ENCODE peak calls at places on chromosome 22, in ten cellular contexts. One of them, this sample, is unnamed.

GRCh38 chr22:48464246-48464645 is 1363.4 kb downstream of the BRD1 start:
- DNase-seq in nephron progenitor cell: no peak
- DNase-seq in fibroblast of mammary gland: no peak
- DNase-seq in GM10248: no peak
- DNase-seq in GM23338: no peak
- DNase-seq in GM13977: no peak
- DNase-seq in CD8-positive, alpha-beta T cell: no peak
- DNase-seq in omental fat pad: no peak
- DNase-seq in SK-N-SH: no peak
- DNase-seq in fibroblast of lung: no peak
- DNase-seq in this sample: no peak

GRCh38 chr22:25563757-25564319 is 637 bp upstream of the GRK3 start:
- DNase-seq in GM23338: peak; percentile 51
- DNase-seq in GM13977: peak; percentile 34
- DNase-seq in fibroblast of lung: no peak
- DNase-seq in GM10248: no peak
- DNase-seq in fibroblast of mammary gland: no peak
- DNase-seq in omental fat pad: no peak
- DNase-seq in SK-N-SH: no peak
- DNase-seq in nephron progenitor cell: peak; percentile 20
- DNase-seq in CD8-positive, alpha-beta T cell: no peak
- DNase-seq in this sample: peak; percentile 2

GRCh38 chr22:18950141-18950540 is 14.0 kb upstream of the PRODH start:
- DNase-seq in omental fat pad: no peak
- DNase-seq in nephron progenitor cell: no peak
- DNase-seq in GM10248: no peak
- DNase-seq in GM13977: no peak
- DNase-seq in SK-N-SH: no peak
- DNase-seq in fibroblast of lung: no peak
- DNase-seq in CD8-positive, alpha-beta T cell: no peak
- DNase-seq in GM23338: no peak
- DNase-seq in fibroblast of mammary gland: no peak
- DNase-seq in this sample: no peak

GRCh38 chr22:44330727-44331660 is 18.2 kb upstream of the SHISAL1 start:
- DNase-seq in fibroblast of mammary gland: no peak
- DNase-seq in SK-N-SH: peak; percentile 71
- DNase-seq in GM13977: no peak
- DNase-seq in fibroblast of lung: no peak
- DNase-seq in nephron progenitor cell: peak; percentile 69
- DNase-seq in omental fat pad: no peak
- DNase-seq in CD8-positive, alpha-beta T cell: no peak
- DNase-seq in GM23338: peak; percentile 69
- DNase-seq in GM10248: no peak
- DNase-seq in this sample: no peak

GRCh38 chr22:37213941-37214340 is 1.7 kb upstream of the SSTR3 start:
- DNase-seq in GM10248: no peak
- DNase-seq in GM23338: no peak
- DNase-seq in fibroblast of mammary gland: no peak
- DNase-seq in nephron progenitor cell: no peak
- DNase-seq in CD8-positive, alpha-beta T cell: peak; percentile 10
- DNase-seq in fibroblast of lung: no peak
- DNase-seq in SK-N-SH: no peak
- DNase-seq in GM13977: no peak
- DNase-seq in omental fat pad: no peak
- DNase-seq in this sample: no peak

GRCh38 chr22:21868651-21869050 is 1.2 kb upstream of the MAPK1 start:
- DNase-seq in GM13977: no peak
- DNase-seq in SK-N-SH: no peak
- DNase-seq in fibroblast of lung: no peak
- DNase-seq in GM10248: no peak
- DNase-seq in omental fat pad: no peak
- DNase-seq in fibroblast of mammary gland: no peak
- DNase-seq in CD8-positive, alpha-beta T cell: no peak
- DNase-seq in GM23338: no peak
- DNase-seq in nephron progenitor cell: no peak
- DNase-seq in this sample: no peak

GRCh38 chr22:37212174-37212906 is at the start of gene SSTR3:
- DNase-seq in SK-N-SH: peak; percentile 84
- DNase-seq in CD8-positive, alpha-beta T cell: peak; percentile 10
- DNase-seq in fibroblast of mammary gland: no peak
- DNase-seq in GM10248: no peak
- DNase-seq in nephron progenitor cell: peak; percentile 62
- DNase-seq in GM13977: no peak
- DNase-seq in GM23338: peak; percentile 59
- DNase-seq in fibroblast of lung: peak; percentile 25
- DNase-seq in omental fat pad: no peak
- DNase-seq in this sample: no peak

GRCh38 chr22:26139320-26139719 is 29.9 kb upstream of the SEZ6L start:
- DNase-seq in nephron progenitor cell: no peak
- DNase-seq in GM23338: no peak
- DNase-seq in SK-N-SH: peak; percentile 41
- DNase-seq in omental fat pad: no peak
- DNase-seq in CD8-positive, alpha-beta T cell: no peak
- DNase-seq in fibroblast of mammary gland: no peak
- DNase-seq in GM13977: no peak
- DNase-seq in GM10248: no peak
- DNase-seq in fibroblast of lung: no peak
- DNase-seq in this sample: no peak

GRCh38 chr22:17063372-17064106 is 21.3 kb upstream of the IL17RA start:
- DNase-seq in omental fat pad: no peak
- DNase-seq in GM13977: no peak
- DNase-seq in fibroblast of lung: no peak
- DNase-seq in nephron progenitor cell: no peak
- DNase-seq in GM23338: no peak
- DNase-seq in fibroblast of mammary gland: no peak
- DNase-seq in GM10248: no peak
- DNase-seq in CD8-positive, alpha-beta T cell: no peak
- DNase-seq in SK-N-SH: no peak
- DNase-seq in this sample: no peak

GRCh38 chr22:28297504-28297903 is 378.4 kb upstream of the PITPNB start:
- DNase-seq in GM13977: peak; percentile 29
- DNase-seq in fibroblast of lung: peak; percentile 31
- DNase-seq in GM23338: no peak
- DNase-seq in fibroblast of mammary gland: no peak
- DNase-seq in omental fat pad: no peak
- DNase-seq in CD8-positive, alpha-beta T cell: no peak
- DNase-seq in SK-N-SH: no peak
- DNase-seq in nephron progenitor cell: no peak
- DNase-seq in GM10248: peak; percentile 19
- DNase-seq in this sample: no peak

GRCh38 chr22:28015676-28016601 is 96.9 kb upstream of the PITPNB start:
- DNase-seq in CD8-positive, alpha-beta T cell: no peak
- DNase-seq in GM23338: no peak
- DNase-seq in GM13977: no peak
- DNase-seq in omental fat pad: no peak
- DNase-seq in SK-N-SH: peak; percentile 92
- DNase-seq in nephron progenitor cell: no peak
- DNase-seq in GM10248: no peak
- DNase-seq in fibroblast of lung: no peak
- DNase-seq in fibroblast of mammary gland: no peak
- DNase-seq in this sample: peak; percentile 8

GRCh38 chr22:32796865-32797573 is 4.5 kb upstream of the TIMP3 start:
- DNase-seq in SK-N-SH: peak; percentile 76
- DNase-seq in nephron progenitor cell: peak; percentile 77
- DNase-seq in GM23338: peak; percentile 79
- DNase-seq in CD8-positive, alpha-beta T cell: peak; percentile 53
- DNase-seq in fibroblast of mammary gland: peak; percentile 80
- DNase-seq in omental fat pad: no peak
- DNase-seq in GM10248: peak; percentile 70
- DNase-seq in GM13977: peak; percentile 80
- DNase-seq in fibroblast of lung: peak; percentile 80
- DNase-seq in this sample: peak; percentile 58

GRCh38 chr22:42993651-42994275 is 21.2 kb downstream of the PACSIN2 start:
- DNase-seq in GM23338: no peak
- DNase-seq in GM13977: no peak
- DNase-seq in fibroblast of lung: peak; percentile 72
- DNase-seq in SK-N-SH: no peak
- DNase-seq in omental fat pad: no peak
- DNase-seq in nephron progenitor cell: no peak
- DNase-seq in GM10248: no peak
- DNase-seq in CD8-positive, alpha-beta T cell: no peak
- DNase-seq in fibroblast of mammary gland: peak; percentile 65
- DNase-seq in this sample: peak; percentile 84

GRCh38 chr22:37533995-37534394 is 14.8 kb upstream of the CARD10 start:
- DNase-seq in fibroblast of mammary gland: peak; percentile 87
- DNase-seq in fibroblast of lung: peak; percentile 88
- DNase-seq in SK-N-SH: no peak
- DNase-seq in GM13977: no peak
- DNase-seq in CD8-positive, alpha-beta T cell: no peak
- DNase-seq in nephron progenitor cell: no peak
- DNase-seq in omental fat pad: no peak
- DNase-seq in GM10248: no peak
- DNase-seq in GM23338: no peak
- DNase-seq in this sample: no peak

GRCh38 chr22:49500076-49500460 is 327.6 kb downstream of the BRD1 start:
- DNase-seq in GM23338: no peak
- DNase-seq in nephron progenitor cell: no peak
- DNase-seq in fibroblast of lung: no peak
- DNase-seq in GM10248: no peak
- DNase-seq in GM13977: no peak
- DNase-seq in omental fat pad: no peak
- DNase-seq in CD8-positive, alpha-beta T cell: no peak
- DNase-seq in fibroblast of mammary gland: no peak
- DNase-seq in SK-N-SH: no peak
- DNase-seq in this sample: no peak
- TF ChIP-seq CTCF in GM23338: no peak
- TF ChIP-seq CTCF in nephron progenitor cell: no peak
- TF ChIP-seq CTCF in fibroblast of lung: no peak
- TF ChIP-seq CTCF in GM10248: no peak
- TF ChIP-seq CTCF in GM13977: no peak
- TF ChIP-seq CTCF in omental fat pad: no peak
- TF ChIP-seq CTCF in CD8-positive, alpha-beta T cell: no peak
- TF ChIP-seq CTCF in fibroblast of mammary gland: no peak
- TF ChIP-seq CTCF in SK-N-SH: no peak
- TF ChIP-seq CTCF in this sample: no peak

GRCh38 chr22:50148166-50148500 is 22.4 kb upstream of the PANX2 start:
- DNase-seq in CD8-positive, alpha-beta T cell: no peak
- DNase-seq in fibroblast of lung: no peak
- DNase-seq in GM23338: no peak
- DNase-seq in GM13977: no peak
- DNase-seq in GM10248: no peak
- DNase-seq in nephron progenitor cell: no peak
- DNase-seq in fibroblast of mammary gland: no peak
- DNase-seq in omental fat pad: no peak
- DNase-seq in SK-N-SH: no peak
- DNase-seq in this sample: no peak

GRCh38 chr22:50144005-50144614 is 26.4 kb upstream of the PANX2 start:
- DNase-seq in GM13977: no peak
- DNase-seq in GM23338: no peak
- DNase-seq in CD8-positive, alpha-beta T cell: no peak
- DNase-seq in nephron progenitor cell: no peak
- DNase-seq in fibroblast of mammary gland: no peak
- DNase-seq in GM10248: no peak
- DNase-seq in omental fat pad: no peak
- DNase-seq in SK-N-SH: no peak
- DNase-seq in fibroblast of lung: no peak
- DNase-seq in this sample: no peak

GRCh38 chr22:50148991-50149721 is 21.4 kb upstream of the PANX2 start:
- DNase-seq in SK-N-SH: peak; percentile 84
- DNase-seq in GM23338: peak; percentile 83
- DNase-seq in nephron progenitor cell: peak; percentile 65
- DNase-seq in fibroblast of mammary gland: peak; percentile 38
- DNase-seq in GM10248: peak; percentile 92
- DNase-seq in CD8-positive, alpha-beta T cell: peak; percentile 74
- DNase-seq in fibroblast of lung: peak; percentile 44
- DNase-seq in omental fat pad: no peak
- DNase-seq in GM13977: peak; percentile 95
- DNase-seq in this sample: peak; percentile 65

GRCh38 chr22:50145741-50146439 is 24.6 kb upstream of the PANX2 start:
- DNase-seq in GM23338: no peak
- DNase-seq in GM10248: no peak
- DNase-seq in omental fat pad: no peak
- DNase-seq in SK-N-SH: peak; percentile 64
- DNase-seq in fibroblast of lung: no peak
- DNase-seq in fibroblast of mammary gland: no peak
- DNase-seq in GM13977: no peak
- DNase-seq in CD8-positive, alpha-beta T cell: no peak
- DNase-seq in nephron progenitor cell: peak; percentile 27
- DNase-seq in this sample: no peak

DNA sequence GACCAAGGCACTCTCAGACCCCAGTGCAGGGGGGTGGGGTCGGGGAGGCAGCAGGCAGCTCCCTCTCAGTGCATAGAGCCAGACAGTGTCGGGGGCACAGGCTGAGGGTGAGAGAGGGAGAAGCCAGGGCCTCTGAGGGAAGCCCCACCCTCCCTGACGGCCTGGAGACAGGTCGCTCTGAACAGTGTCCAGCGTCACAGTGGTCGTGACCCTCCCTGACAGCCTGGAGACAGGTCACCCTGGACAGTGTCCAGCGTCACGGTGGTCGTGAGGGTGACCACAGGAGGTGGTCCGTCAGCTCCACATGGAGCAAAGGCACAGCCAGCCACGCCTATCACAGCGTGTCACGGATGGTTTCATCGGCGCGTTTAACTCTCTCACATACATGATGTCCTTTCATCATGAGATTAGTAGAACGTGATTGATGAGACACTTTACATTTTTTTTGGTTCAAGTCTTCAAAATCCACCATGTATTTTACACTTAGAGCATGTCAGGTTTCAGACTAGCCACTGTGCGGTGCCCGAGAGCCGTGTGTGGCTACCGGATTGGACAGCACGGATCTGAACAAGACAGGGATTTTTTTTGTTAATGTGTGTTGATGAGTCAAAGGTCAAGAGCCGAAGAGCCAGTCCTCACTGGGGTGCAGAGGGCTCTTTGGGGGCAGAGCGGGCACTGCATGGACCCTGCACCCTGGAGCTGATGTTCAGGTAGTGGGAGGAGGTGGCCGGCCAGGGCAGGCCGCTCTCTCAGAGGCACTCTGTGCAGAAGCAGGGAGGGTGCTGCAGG is 23.9 kb upstream of the PANX2 start:
- DNase-seq in CD8-positive, alpha-beta T cell: no peak
- DNase-seq in GM13977: no peak
- DNase-seq in nephron progenitor cell: peak; percentile 59
- DNase-seq in omental fat pad: no peak
- DNase-seq in GM10248: peak; percentile 61
- DNase-seq in fibroblast of lung: peak; percentile 58
- DNase-seq in GM23338: no peak
- DNase-seq in fibroblast of mammary gland: peak; percentile 83
- DNase-seq in SK-N-SH: peak; percentile 81
- DNase-seq in this sample: peak; percentile 64
- TF ChIP-seq CTCF in CD8-positive, alpha-beta T cell: no peak
- TF ChIP-seq CTCF in GM13977: no peak
- TF ChIP-seq CTCF in nephron progenitor cell: peak; percentile 56
- TF ChIP-seq CTCF in omental fat pad: no peak
- TF ChIP-seq CTCF in GM10248: no peak
- TF ChIP-seq CTCF in fibroblast of lung: peak; percentile 99
- TF ChIP-seq CTCF in GM23338: peak; percentile 28
- TF ChIP-seq CTCF in fibroblast of mammary gland: peak; percentile 100
- TF ChIP-seq CTCF in SK-N-SH: peak; percentile 85
- TF ChIP-seq CTCF in this sample: peak; percentile 60

GRCh38 chr22:19989725-19990067 is 26.9 kb downstream of the ARVCF start:
- DNase-seq in GM13977: no peak
- DNase-seq in fibroblast of mammary gland: no peak
- DNase-seq in fibroblast of lung: no peak
- DNase-seq in GM10248: no peak
- DNase-seq in nephron progenitor cell: no peak
- DNase-seq in SK-N-SH: no peak
- DNase-seq in omental fat pad: no peak
- DNase-seq in GM23338: no peak
- DNase-seq in CD8-positive, alpha-beta T cell: no peak
- DNase-seq in this sample: no peak
- TF ChIP-seq CTCF in GM13977: no peak
- TF ChIP-seq CTCF in fibroblast of mammary gland: no peak
- TF ChIP-seq CTCF in fibroblast of lung: no peak
- TF ChIP-seq CTCF in GM10248: no peak
- TF ChIP-seq CTCF in nephron progenitor cell: no peak
- TF ChIP-seq CTCF in SK-N-SH: no peak
- TF ChIP-seq CTCF in omental fat pad: no peak
- TF ChIP-seq CTCF in GM23338: no peak
- TF ChIP-seq CTCF in CD8-positive, alpha-beta T cell: no peak
- TF ChIP-seq CTCF in this sample: no peak

GRCh38 chr22:40651563-40652501 is 15.3 kb upstream of the MRTFA start:
- DNase-seq in CD8-positive, alpha-beta T cell: peak; percentile 78
- DNase-seq in fibroblast of mammary gland: peak; percentile 100
- DNase-seq in GM23338: peak; percentile 64
- DNase-seq in SK-N-SH: peak; percentile 84
- DNase-seq in omental fat pad: peak; percentile 92
- DNase-seq in nephron progenitor cell: peak; percentile 46
- DNase-seq in GM13977: peak; percentile 62
- DNase-seq in GM10248: peak; percentile 84
- DNase-seq in fibroblast of lung: peak; percentile 100
- DNase-seq in this sample: peak; percentile 93
- TF ChIP-seq CTCF in CD8-positive, alpha-beta T cell: no peak
- TF ChIP-seq CTCF in fibroblast of mammary gland: no peak
- TF ChIP-seq CTCF in GM23338: no peak
- TF ChIP-seq CTCF in SK-N-SH: no peak
- TF ChIP-seq CTCF in omental fat pad: no peak
- TF ChIP-seq CTCF in nephron progenitor cell: no peak
- TF ChIP-seq CTCF in GM13977: no peak
- TF ChIP-seq CTCF in GM10248: no peak
- TF ChIP-seq CTCF in fibroblast of lung: no peak
- TF ChIP-seq CTCF in this sample: no peak